ENCODE peak calls at places on chromosomes 11 and 22, in five cellular contexts. One of them, this sample, is unnamed.

GRCh38 chr22:29810156-29810555 is 27.9 kb downstream of the ASCC2 start:
- DNase-seq in foreskin keratinocyte: no peak
- DNase-seq in sciatic nerve: no peak
- DNase-seq in H7: no peak
- DNase-seq in HEK293T: no peak
- DNase-seq in this sample: no peak

GRCh38 chr11:46421257-46421880 is 29.8 kb upstream of the CHRM4 start:
- DNase-seq in H7: no peak
- DNase-seq in sciatic nerve: no peak
- DNase-seq in HEK293T: no peak
- DNase-seq in foreskin keratinocyte: no peak
- DNase-seq in this sample: no peak

GRCh38 chr11:134411887-134412507 is at the start of gene B3GAT1:
- DNase-seq in HEK293T: peak
- DNase-seq in H7: peak
- DNase-seq in sciatic nerve: no peak
- DNase-seq in foreskin keratinocyte: no peak
- DNase-seq in this sample: peak

GRCh38 chr11:69467646-69468045 is 13.8 kb upstream of the LINC01488 start:
- DNase-seq in sciatic nerve: no peak
- DNase-seq in H7: no peak
- DNase-seq in foreskin keratinocyte: no peak
- DNase-seq in HEK293T: no peak
- DNase-seq in this sample: peak

GRCh38 chr11:57323503-57324153 is 1.1 kb downstream of the TNKS1BP1 start:
- DNase-seq in sciatic nerve: no peak
- DNase-seq in foreskin keratinocyte: no peak
- DNase-seq in H7: peak
- DNase-seq in HEK293T: no peak
- DNase-seq in this sample: peak

GRCh38 chr11:3043315-3043871 is 13.8 kb downstream of the CARS1 start:
- DNase-seq in H7: no peak
- DNase-seq in foreskin keratinocyte: no peak
- DNase-seq in HEK293T: no peak
- DNase-seq in sciatic nerve: no peak
- DNase-seq in this sample: peak

GRCh38 chr11:68776442-68777235 is 25.3 kb upstream of the TESMIN start:
- DNase-seq in sciatic nerve: no peak
- DNase-seq in HEK293T: no peak
- DNase-seq in foreskin keratinocyte: no peak
- DNase-seq in H7: no peak
- DNase-seq in this sample: no peak

GRCh38 chr11:2348986-2349385 is 28.1 kb upstream of the CD81 start:
- DNase-seq in sciatic nerve: no peak
- DNase-seq in HEK293T: no peak
- DNase-seq in H7: no peak
- DNase-seq in foreskin keratinocyte: no peak
- DNase-seq in this sample: no peak

This sample was measured in osteoblast.